ENCODE peak calls at places on chromosomes 2 and 18, in eight cellular contexts. O, S, N, J, Z, L, Q and W are unnamed samples.

GRCh38 chr2:54767921-54768320 is 44.5 kb downstream of the EML6 start:
- DNase-seq in Z (no peak), J (no peak), N (peak), L (peak), Q (no peak), O (no peak), S (no peak), W (peak)

GRCh38 chr18:9092665-9093064 is 9.8 kb upstream of the NDUFV2 start:
- DNase-seq in L (peak), S (no peak), O (no peak), J (no peak), N (no peak), Z (no peak), Q (no peak), W (peak)

GRCh38 chr18:41326311-41326710 is 628.7 kb upstream of the PIK3C3 start:
- DNase-seq in Z (no peak), Q (no peak), N (peak), O (no peak), J (no peak), S (no peak), L (no peak), W (peak)

GRCh38 chr2:31334311-31335026 is 80.1 kb downstream of the XDH start:
- DNase-seq in J (no peak), Z (no peak), S (no peak), L (no peak), N (peak), Q (no peak), O (no peak), W (peak)

GRCh38 chr2:169002151-169002738 is 28.9 kb downstream of the ABCB11 start:
- DNase-seq in N (no peak), L (peak), J (no peak), Z (no peak), O (no peak), S (no peak), Q (no peak), W (no peak)

GRCh38 chr18:2147424-2147823 is 423.9 kb downstream of the METTL4 start:
- DNase-seq in N (no peak), L (no peak), S (no peak), O (no peak), Q (no peak), J (no peak), Z (no peak), W (no peak)

GRCh38 chr18:13276530-13277520 is 58.3 kb downstream of the LDLRAD4 start:
- DNase-seq in Q (no peak), L (peak), S (no peak), N (no peak), Z (no peak), O (peak), J (no peak), W (no peak)

GRCh38 chr2:156769802-156770201 is 333.6 kb downstream of the GPD2 start:
- DNase-seq in Z (no peak), O (no peak), Q (no peak), J (no peak), S (no peak), L (no peak), N (no peak), W (no peak)

GRCh38 chr18:55489742-55490055 is 98.3 kb downstream of the TCF4 start:
- DNase-seq in N (peak), Q (no peak), L (no peak), J (no peak), O (no peak), S (no peak), Z (no peak), W (no peak)

GRCh38 chr18:67194886-67195285 is 321.6 kb downstream of the DSEL start:
- DNase-seq in Q (no peak), N (no peak), O (no peak), S (no peak), Z (peak), J (no peak), L (peak), W (no peak)

DNA sequence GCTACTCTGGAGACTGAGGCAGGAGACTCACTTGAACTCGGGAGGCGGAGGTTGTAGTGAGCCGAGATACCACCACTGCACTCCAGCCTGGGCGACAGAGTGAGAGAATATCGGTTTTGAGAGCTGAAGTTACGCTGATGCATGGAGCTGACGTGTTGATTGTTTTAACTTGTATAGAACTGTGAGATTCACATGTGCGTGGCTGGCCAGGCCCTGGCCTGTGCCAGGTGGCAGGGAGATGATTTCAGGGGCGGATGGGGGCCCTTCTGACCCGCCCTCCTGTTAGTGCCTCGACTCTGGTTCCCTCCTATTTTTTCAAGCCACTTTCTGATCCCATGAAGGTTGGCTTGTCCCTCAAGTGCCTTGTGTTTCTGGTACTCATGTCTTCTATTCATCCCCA is 25.7 kb downstream of the GATA6 start:
- DNase-seq in Q (no peak), S (no peak), J (no peak), N (no peak), Z (no peak), O (no peak), L (no peak), W (no peak)
- H3K4me3 ChIP-seq in Q (peak), S (no peak), J (no peak), N (no peak), Z (no peak), O (no peak), L (no peak), W (no peak)

DNA sequence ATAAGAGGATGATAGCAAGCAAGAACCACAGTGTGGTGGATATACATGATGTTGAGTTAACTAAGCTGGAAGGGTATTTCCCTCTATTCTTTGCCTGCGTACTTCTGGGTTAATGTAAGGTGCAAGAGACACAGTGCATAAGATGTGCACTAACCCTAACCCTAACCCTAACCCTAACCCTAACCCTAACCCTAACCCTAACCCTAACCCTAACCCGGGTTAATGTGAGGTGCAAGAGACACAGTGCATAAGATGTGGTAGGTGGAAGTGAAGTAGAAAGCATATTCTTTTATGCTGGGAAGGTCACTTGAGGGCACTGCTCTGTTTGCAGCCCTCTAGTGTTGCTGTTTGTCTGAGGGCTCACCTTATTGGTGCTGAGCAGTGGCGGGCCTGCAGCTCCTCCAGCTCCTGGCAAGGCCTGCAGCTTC is 181.5 kb upstream of the ITGA4 start:
- DNase-seq in N (no peak), S (no peak), Z (peak), J (no peak), O (no peak), L (no peak), Q (no peak), W (no peak)
- TF ChIP-seq CTCF in N (no peak), S (no peak), Z (peak), J (no peak), O (no peak), L (no peak), Q (no peak), W (no peak)

DNA sequence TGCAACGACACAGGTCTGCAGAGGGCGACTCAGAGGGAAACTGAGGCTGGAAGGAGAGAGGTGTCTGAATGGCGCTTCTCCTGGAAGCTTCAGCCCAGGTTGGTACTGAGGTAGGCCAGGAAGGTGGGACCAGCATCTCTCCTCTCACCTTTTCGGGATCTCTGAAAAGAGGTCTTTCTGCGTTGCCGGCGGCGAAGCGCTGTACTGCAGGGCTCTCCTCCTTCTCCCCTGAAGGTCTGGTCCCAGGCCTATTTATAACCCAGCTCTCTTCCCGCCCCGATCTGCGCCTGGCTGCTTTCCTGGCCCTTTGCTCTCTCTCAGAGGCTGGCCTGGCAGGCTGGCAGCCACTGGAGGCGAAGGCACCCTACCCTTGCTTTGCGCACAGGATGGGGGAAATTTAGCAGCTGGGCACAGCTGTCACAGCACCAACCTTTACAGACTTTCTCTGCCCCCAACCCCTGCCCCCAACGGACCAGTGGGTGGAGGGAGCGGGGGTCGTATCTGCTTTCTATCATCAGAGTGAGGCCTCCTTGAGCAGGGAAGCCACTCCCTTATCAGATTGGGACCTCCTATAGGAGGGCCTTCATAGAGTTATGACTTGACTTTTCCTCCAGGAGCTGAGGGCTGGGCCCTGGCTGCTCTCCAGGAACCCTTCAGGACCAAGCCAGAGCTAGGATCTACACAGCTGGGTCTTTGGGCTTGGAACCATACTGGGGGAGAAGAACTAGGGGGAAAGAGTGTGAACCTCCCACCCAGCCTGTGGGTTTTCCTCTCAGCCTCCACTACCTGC is 1.1 kb downstream of the DYSF start:
- DNase-seq in S (peak), O (no peak), Q (peak), L (no peak), Z (no peak), N (no peak), J (no peak), W (no peak)
- H3K4me3 ChIP-seq in S (peak), O (peak), Q (peak), L (peak), Z (peak), N (no peak), J (peak), W (no peak)

GRCh38 chr18:28110924-28111323 is 66.0 kb downstream of the CDH2 start:
- DNase-seq in S (no peak), J (no peak), N (no peak), L (no peak), Q (no peak), Z (peak), O (no peak), W (no peak)

GRCh38 chr18:28112056-28112470 is 64.9 kb downstream of the CDH2 start:
- DNase-seq in N (peak), O (no peak), Q (no peak), S (no peak), L (peak), Z (no peak), J (no peak), W (peak)

GRCh38 chr18:28109781-28110460 is 67.0 kb downstream of the CDH2 start:
- DNase-seq in L (no peak), S (no peak), J (no peak), Q (no peak), O (no peak), Z (no peak), N (no peak), W (no peak)

GRCh38 chr18:28108254-28108653 is 68.7 kb downstream of the CDH2 start:
- DNase-seq in N (no peak), O (no peak), S (no peak), Z (no peak), L (no peak), Q (no peak), J (no peak), W (no peak)

DNA sequence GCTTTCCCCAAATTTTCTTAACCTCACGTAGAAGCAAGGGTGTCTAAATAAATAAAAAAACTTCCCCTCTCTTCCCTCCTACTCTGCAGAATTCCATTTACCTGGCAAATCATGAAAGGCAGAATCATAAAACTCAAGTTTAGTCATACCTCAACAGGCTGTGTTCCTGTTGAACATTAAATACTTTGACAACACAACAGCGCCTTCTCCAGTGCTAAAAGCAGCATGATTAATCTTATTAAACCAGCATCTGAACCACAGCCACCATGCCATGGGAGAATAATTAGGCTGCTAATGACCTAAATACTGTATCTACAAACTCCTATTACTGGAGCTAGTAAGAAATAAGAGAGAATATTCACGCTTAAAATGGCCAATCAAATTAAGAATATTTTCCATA is 68.1 kb downstream of the CDH2 start:
- DNase-seq in Z (peak), Q (no peak), N (no peak), S (no peak), J (no peak), O (no peak), L (no peak), W (no peak)
- TF ChIP-seq CTCF in Z (peak), Q (no peak), N (no peak), S (no peak), J (no peak), O (no peak), L (no peak), W (no peak)

DNA sequence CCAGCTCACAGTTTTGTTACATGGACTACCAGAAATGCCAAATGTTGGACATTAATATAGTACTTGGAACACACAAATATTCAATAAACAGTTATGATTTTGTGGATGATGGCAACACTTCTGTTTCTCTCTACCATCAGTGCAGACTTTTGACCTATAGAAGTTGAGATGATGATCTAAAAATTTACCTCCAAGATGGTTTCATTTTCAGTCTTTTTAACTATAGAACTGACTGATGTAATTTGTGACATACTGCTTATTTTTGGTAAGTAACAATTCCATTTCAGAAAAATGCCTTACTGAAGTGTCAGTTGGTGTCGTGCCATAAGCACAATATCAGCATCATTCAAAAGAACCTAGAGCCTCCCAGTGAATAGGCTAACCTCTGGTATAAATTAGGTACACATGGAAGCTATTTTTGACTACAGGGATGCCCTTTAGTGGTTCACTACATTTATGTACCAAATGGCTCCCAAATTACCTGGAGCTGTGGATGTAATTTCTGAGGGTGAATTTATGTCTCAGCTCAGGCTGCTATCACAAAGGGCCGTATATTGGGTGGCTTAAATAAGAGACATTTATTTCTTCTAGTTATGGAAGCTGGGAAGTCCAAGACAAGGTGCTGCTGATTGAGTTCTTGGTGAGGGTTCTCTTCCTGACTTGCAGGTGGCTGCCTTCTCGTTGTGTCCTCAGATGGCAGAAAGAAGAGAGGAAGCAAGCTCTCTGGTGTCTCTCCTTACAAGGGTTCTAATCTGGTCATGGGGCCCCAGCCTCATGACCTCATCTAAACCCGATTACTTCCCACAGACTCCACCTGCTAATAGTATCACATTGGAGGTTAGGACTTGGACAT is 66.5 kb downstream of the ALPK2 start:
- DNase-seq in S (no peak), O (no peak), L (no peak), N (peak), J (no peak), Z (no peak), Q (no peak), W (peak)
- H3K4me3 ChIP-seq in S (no peak), O (no peak), L (no peak), N (no peak), J (no peak), Z (no peak), Q (no peak), W (no peak)